ENCODE peak calls at places on chromosome 15, in five cellular contexts. N, I, B, S and R are unnamed samples.

GRCh38 chr15:77599899-77600298 is 32.8 kb downstream of the LINGO1 start:
- DNase-seq in N (no peak), I (no peak), B (no peak), S (peak), R (peak)

GRCh38 chr15:77503764-77504163 is 83.1 kb downstream of the HMG20A start:
- DNase-seq in N (no peak), I (no peak), B (no peak), S (no peak), R (no peak)

GRCh38 chr15:101296418-101297405 is 1.7 kb upstream of the SNRPA1 start:
- DNase-seq in N (no peak), I (no peak), B (no peak), S (peak), R (no peak)

GRCh38 chr15:29457729-29458128 is 188.1 kb upstream of the NSMCE3 start:
- DNase-seq in N (no peak), I (no peak), B (no peak), S (no peak), R (no peak)

GRCh38 chr15:91956026-91956723 is 102.7 kb downstream of the SLCO3A1 start:
- DNase-seq in N (no peak), I (no peak), B (no peak), S (peak), R (no peak)

GRCh38 chr15:28930476-28931291 is 44.9 kb downstream of the APBA2 start:
- DNase-seq in N (no peak), I (no peak), B (no peak), S (no peak), R (no peak)

GRCh38 chr15:89785064-89785770 is 9.1 kb downstream of the MESP2 start:
- DNase-seq in N (no peak), I (no peak), B (no peak), S (no peak), R (peak)

GRCh38 chr15:101295607-101296225 is 668 bp upstream of the SNRPA1 start:
- DNase-seq in N (no peak), I (no peak), B (no peak), S (peak), R (peak)

GRCh38 chr15:100002787-100003536 is 269.7 kb upstream of the LYSMD4 start:
- DNase-seq in N (no peak), I (no peak), B (no peak), S (no peak), R (no peak)

GRCh38 chr15:43150171-43150929 is 17.0 kb downstream of the TMEM62 start:
- DNase-seq in N (no peak), I (no peak), B (no peak), S (peak), R (no peak)

GRCh38 chr15:91021516-91022074 is 799 bp downstream of the VPS33B start:
- DNase-seq in N (no peak), I (no peak), B (no peak), S (no peak), R (no peak)

GRCh38 chr15:97804950-97805349 is 155.6 kb upstream of the ARRDC4 start:
- DNase-seq in N (no peak), I (no peak), B (no peak), S (no peak), R (no peak)

GRCh38 chr15:62886431-62887071 is 156.0 kb upstream of the TPM1 start:
- DNase-seq in N (no peak), I (no peak), B (no peak), S (no peak), R (no peak)

GRCh38 chr15:48566669-48567068 is 78.8 kb downstream of the FBN1 start:
- DNase-seq in N (no peak), I (no peak), B (no peak), S (peak), R (no peak)

GRCh38 chr15:39298563-39298962 is 282.3 kb upstream of the THBS1 start:
- DNase-seq in N (no peak), I (no peak), B (no peak), S (no peak), R (no peak)

GRCh38 chr15:42800731-42801474 is 64.0 kb upstream of the CDAN1 start:
- DNase-seq in N (no peak), I (no peak), B (no peak), S (no peak), R (no peak)

GRCh38 chr15:100353469-100353868 is 11.7 kb upstream of the ADAMTS17 start:
- DNase-seq in N (no peak), I (no peak), B (no peak), S (no peak), R (no peak)

GRCh38 chr15:42919794-42920280 is 741 bp downstream of the TTBK2 start:
- DNase-seq in N (no peak), I (peak), B (peak), S (peak), R (no peak)

GRCh38 chr15:61205427-61205826 is 23.7 kb downstream of the RORA start:
- DNase-seq in N (no peak), I (no peak), B (no peak), S (no peak), R (no peak)

GRCh38 chr15:67967871-67968423 is 86.2 kb upstream of the PIAS1 start:
- DNase-seq in N (peak), I (no peak), B (no peak), S (peak), R (peak)

GRCh38 chr15:51349156-51349844 is 7.8 kb downstream of the GLDN start:
- DNase-seq in N (no peak), I (no peak), B (no peak), S (no peak), R (no peak)

GRCh38 chr15:42139596-42139995 is 16.8 kb downstream of the PLA2G4F start:
- DNase-seq in N (no peak), I (no peak), B (no peak), S (no peak), R (peak)

GRCh38 chr15:77027697-77028450 is 32.9 kb downstream of the PSTPIP1 start:
- DNase-seq in N (peak), I (no peak), B (no peak), S (no peak), R (peak)

GRCh38 chr15:41969851-41970431 is 2.4 kb downstream of the EHD4 start:
- DNase-seq in N (no peak), I (peak), B (peak), S (no peak), R (no peak)

GRCh38 chr15:44535509-44536297 is 1.2 kb upstream of the EIF3J start:
- DNase-seq in N (peak), I (peak), B (peak), S (no peak), R (peak)

GRCh38 chr15:86139828-86140227 is 60.2 kb downstream of the AGBL1 start:
- DNase-seq in N (peak), I (no peak), B (no peak), S (no peak), R (no peak)